ENCODE peak calls at places on chromosomes 16 and 17, in five cellular contexts. Q is neuronal stem cell, C is trophoblast cell, H is mesenchymal stem cell, B is H9. F is an unnamed sample.

GRCh38 chr17:6070895-6071511 is 824 bp downstream of the WSCD1 start:
- DNase-seq in H (peak), Q (no peak), B (no peak), C (peak), F (no peak)

GRCh38 chr16:1112506-1113184 is 16.6 kb upstream of the C1QTNF8 start:
- DNase-seq in Q (no peak), B (no peak), C (peak), H (no peak), F (no peak)

GRCh38 chr17:29615492-29616299 is 7.0 kb downstream of the CORO6 start:
- DNase-seq in H (peak), C (peak), B (peak), Q (peak), F (no peak)

GRCh38 chr16:3480901-3481695 is 14.2 kb downstream of the C16orf90 start:
- DNase-seq in H (no peak), C (no peak), B (no peak), Q (no peak), F (peak)

GRCh38 chr16:3007059-3007956 is 5.4 kb upstream of the CLDN9 start:
- DNase-seq in C (no peak), H (no peak), Q (no peak), B (peak), F (no peak)

GRCh38 chr17:50258647-50259483 is 15.4 kb upstream of the TMEM92 start:
- DNase-seq in H (no peak), C (no peak), Q (no peak), B (peak), F (no peak)

GRCh38 chr16:10077861-10078260 is 104.4 kb downstream of the GRIN2A start:
- DNase-seq in C (peak), B (no peak), Q (no peak), H (no peak), F (no peak)

GRCh38 chr16:56450275-56450889 is 750 bp downstream of the NUDT21 start:
- DNase-seq in H (peak), C (no peak), Q (no peak), B (no peak), F (no peak)

GRCh38 chr17:45794840-45795239 is 10.7 kb downstream of the CRHR1 start:
- DNase-seq in Q (no peak), C (no peak), H (no peak), B (peak), F (no peak)

GRCh38 chr16:57165923-57166322 is 19.9 kb downstream of the PSME3IP1 start:
- DNase-seq in Q (no peak), C (no peak), H (no peak), B (no peak), F (no peak)

GRCh38 chr16:3578610-3579551 is 1.7 kb upstream of the NLRC3 start:
- DNase-seq in Q (peak), B (no peak), C (no peak), H (no peak), F (no peak)

GRCh38 chr16:67580202-67580601 is 17.9 kb downstream of the CTCF start:
- DNase-seq in Q (no peak), B (no peak), C (no peak), H (no peak), F (no peak)

GRCh38 chr16:47995354-47995753 is 160.4 kb downstream of the ABCC12 start:
- DNase-seq in B (peak), C (no peak), Q (no peak), H (no peak), F (no peak)

GRCh38 chr17:75261336-75262111 is at the start of the genes GGA3 and MRPS7:
- DNase-seq in Q (peak), H (peak), C (peak), B (peak), F (peak)

GRCh38 chr17:27153005-27153404 is 140.9 kb upstream of the WSB1 start:
- DNase-seq in H (no peak), C (no peak), Q (no peak), B (no peak), F (no peak)

GRCh38 chr16:46715769-46716305 is 26.4 kb downstream of the ORC6 start:
- DNase-seq in B (no peak), Q (no peak), C (no peak), H (no peak), F (peak)

GRCh38 chr16:11996433-11997174 is 20.1 kb downstream of the SNX29 start:
- DNase-seq in Q (no peak), C (no peak), B (no peak), H (no peak), F (no peak)

GRCh38 chr16:46768809-46769208 is 20.7 kb upstream of the MYLK3 start:
- DNase-seq in B (no peak), C (no peak), H (no peak), Q (no peak), F (no peak)

GRCh38 chr16:24668481-24669001 is 60.9 kb upstream of the TNRC6A start:
- DNase-seq in B (no peak), H (peak), C (no peak), Q (no peak), F (no peak)

GRCh38 chr17:27310548-27311110 is 16.7 kb downstream of the WSB1 start:
- DNase-seq in B (no peak), H (no peak), Q (no peak), C (no peak), F (no peak)

GRCh38 chr16:67115649-67116048 is 5.9 kb downstream of the PHAF1 start:
- DNase-seq in C (peak), B (no peak), H (peak), Q (no peak), F (no peak)

GRCh38 chr16:57260294-57260929 is 15.4 kb downstream of the ARL2BP start:
- DNase-seq in B (peak), H (peak), Q (peak), C (peak), F (peak)

GRCh38 chr16:11675561-11676511 is 7.6 kb downstream of the SNN start:
- DNase-seq in H (no peak), Q (no peak), B (peak), C (peak), F (no peak)

GRCh38 chr16:1992475-1993292 is 2.9 kb downstream of the SYNGR3 start:
- DNase-seq in Q (no peak), C (no peak), B (peak), H (no peak), F (no peak)

GRCh38 chr16:4283939-4284338 is 11.1 kb upstream of the TFAP4 start:
- DNase-seq in H (peak), Q (no peak), C (peak), B (no peak), F (no peak)

GRCh38 chr17:17109896-17110295 is 67.6 kb downstream of the MPRIP start:
- DNase-seq in B (no peak), H (no peak), Q (no peak), C (no peak), F (no peak)

GRCh38 chr16:55711959-55712876 is 56.4 kb downstream of the SLC6A2 start:
- DNase-seq in H (peak), C (peak), B (peak), Q (peak), F (no peak)

DNA sequence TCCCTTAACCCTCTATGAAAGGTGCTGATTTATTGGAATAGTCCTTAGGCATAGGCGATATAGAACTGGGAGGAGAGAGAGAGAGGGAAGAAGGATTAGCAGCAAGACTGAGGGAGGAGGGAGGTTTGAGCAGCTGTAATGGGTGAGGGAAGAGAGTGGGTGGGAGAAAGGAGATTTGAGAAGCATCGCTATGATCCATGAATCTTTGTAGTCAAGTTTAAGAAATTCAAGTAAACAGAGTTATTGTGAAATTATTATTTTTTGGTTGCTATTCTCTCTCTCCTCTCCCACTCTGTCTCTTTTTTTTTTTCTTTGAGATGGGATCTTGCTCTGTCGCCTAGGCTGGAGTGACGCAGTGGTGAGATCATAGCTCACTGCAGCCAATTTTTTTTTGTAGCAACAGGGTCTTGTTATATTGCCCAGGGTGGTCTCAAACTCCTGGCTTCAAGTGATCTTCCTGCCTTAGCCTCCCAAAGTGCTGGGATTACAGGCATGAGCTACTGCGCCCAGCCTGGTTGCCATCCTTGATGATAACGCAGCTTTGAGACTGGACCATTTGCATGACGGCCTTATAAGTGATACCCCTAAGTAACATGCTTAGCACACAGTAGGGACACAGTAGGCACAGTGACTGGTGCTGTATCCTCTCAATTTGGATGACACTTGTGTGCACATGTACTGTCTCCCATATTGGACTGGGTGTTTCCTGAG is 21.0 kb upstream of the TNS4 start:
- DNase-seq in B (no peak), Q (no peak), C (peak), H (no peak), F (no peak)
- H4K8ac ChIP-seq in B (no peak), Q (no peak), C (no peak), H (no peak), F (no peak)

GRCh38 chr16:69116911-69117310 is 11.5 kb downstream of the HAS3 start:
- DNase-seq in C (peak), Q (no peak), H (no peak), B (no peak), F (no peak)

GRCh38 chr16:69118468-69118867 is 13.0 kb downstream of the HAS3 start:
- DNase-seq in B (no peak), H (no peak), Q (no peak), C (peak), F (no peak)

GRCh38 chr16:69120096-69120664 is 12.2 kb downstream of the CHTF8 start:
- DNase-seq in H (no peak), Q (no peak), B (no peak), C (no peak), F (no peak)

GRCh38 chr16:69119536-69119935 is 12.9 kb downstream of the CHTF8 start:
- DNase-seq in B (no peak), C (no peak), Q (no peak), H (no peak), F (no peak)

DNA sequence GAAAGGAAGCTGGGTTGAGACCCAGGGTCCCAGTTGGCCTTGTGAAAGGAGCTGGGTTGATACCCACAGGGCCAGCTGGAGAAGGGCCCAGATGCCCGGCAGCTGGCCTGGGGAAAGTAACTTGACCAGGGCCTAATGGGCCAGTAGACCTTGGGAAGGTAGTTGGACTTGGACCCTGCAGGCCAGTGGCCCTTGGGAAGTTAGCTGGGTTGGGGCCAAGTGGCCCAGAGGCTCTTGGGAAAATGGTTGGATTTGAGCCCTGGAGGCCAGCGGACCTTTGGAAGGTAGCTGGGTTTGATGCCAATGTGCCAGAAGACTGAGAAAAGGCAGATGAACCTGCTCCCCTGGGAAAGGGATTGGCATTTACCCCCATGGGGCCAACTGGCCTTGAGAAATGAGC is 13.4 kb downstream of the CHTF8 start:
- DNase-seq in B (no peak), C (no peak), Q (no peak), H (no peak), F (no peak)
- H2BK12ac ChIP-seq in B (no peak), C (no peak), Q (no peak), H (no peak), F (no peak)

DNA sequence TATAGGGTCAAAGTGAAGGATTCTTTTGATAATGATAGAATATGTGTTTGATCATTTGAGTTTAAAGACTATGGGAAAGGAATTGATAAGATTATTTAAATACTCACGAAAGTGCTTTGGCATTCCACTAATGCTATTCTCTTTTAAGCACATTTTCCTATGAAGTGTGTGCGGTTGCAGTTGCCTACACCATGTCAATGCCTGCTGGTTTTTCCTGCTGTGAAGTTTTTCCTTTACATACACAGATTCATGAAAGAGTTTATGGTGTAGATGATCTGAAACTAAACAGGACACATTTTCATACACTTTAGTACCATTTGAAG is 78.7 kb downstream of the VMP1 start:
- DNase-seq in B (no peak), H (no peak), C (no peak), Q (no peak), F (no peak)
- H3K14ac ChIP-seq in B (no peak), H (no peak), C (no peak), Q (no peak), F (no peak)

DNA sequence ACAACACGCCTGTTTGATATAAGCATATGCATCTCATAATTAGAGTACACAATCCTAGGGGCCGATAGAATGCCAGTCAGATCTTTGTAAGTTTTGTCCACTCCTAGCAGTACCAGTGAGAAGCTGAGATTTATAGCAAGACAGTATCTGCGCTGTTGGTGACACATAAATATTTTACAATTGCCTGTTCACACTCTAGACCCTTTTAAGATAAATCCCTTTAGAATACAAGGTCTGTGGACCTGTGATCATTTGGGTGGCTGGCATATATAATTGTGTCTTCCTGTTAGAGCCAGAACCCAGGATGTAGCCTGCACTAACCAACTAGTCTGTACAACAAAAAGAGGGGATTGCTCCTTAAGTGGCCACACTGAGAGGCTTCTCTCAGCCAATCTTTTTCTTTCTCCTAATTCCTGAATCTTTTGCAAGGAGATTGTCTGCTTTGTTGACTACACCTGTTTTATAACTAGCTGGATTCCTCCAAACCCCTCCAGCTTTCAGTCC is 74.7 kb downstream of the WIPI1 start:
- DNase-seq in H (peak), C (no peak), B (peak), Q (no peak), F (no peak)
- H4K8ac ChIP-seq in H (no peak), C (no peak), B (no peak), Q (no peak), F (no peak)

DNA sequence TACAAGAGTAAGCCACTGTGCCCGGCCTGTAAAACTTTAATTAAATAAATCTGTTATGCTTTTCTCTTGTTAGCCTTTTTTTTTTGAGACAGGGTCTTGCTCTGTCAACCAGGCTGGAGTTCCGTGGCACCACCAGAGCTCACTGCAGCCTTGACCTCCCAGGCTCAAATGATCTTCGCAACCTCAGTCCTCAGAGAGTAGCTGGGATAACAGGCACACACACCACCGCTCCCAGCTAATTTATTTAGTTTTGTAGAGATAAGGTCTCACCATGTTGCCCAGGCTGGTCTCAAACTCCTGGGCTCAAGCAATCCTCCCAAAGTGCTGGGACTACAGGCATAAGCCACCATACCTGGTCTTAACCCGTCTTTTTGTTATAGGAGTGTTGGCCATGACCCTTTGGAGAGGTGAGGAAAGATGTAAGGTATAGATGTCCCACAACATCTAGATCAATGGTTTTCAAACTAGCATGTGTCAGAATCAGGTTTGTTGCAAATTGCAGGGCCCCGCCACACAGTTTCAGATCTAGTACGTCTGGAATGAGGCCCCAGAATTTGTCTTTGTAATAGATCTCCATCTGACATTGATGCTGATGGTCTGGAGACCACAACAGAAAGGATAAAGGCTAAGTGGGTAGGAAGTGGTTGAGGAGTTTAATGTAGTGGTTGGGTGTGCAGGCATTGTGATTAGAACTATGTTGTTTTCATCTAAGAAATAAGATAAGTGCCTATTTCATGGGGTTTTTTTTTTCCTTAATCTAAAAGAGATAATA is 4.3 kb upstream of the GGA2 start:
- DNase-seq in Q (no peak), C (no peak), H (no peak), B (no peak), F (no peak)
- H2BK12ac ChIP-seq in Q (no peak), C (no peak), H (no peak), B (no peak), F (no peak)